ENCODE peak calls at places on chromosomes 5 and 9, in five cellular contexts. Q, X, L, I and C are unnamed samples.
A peak's percentile ranks its signal among the peaks of the same experiment; 100 is the strongest.

GRCh38 chr5:126490167-126490937 is 67.1 kb downstream of the GRAMD2B start:
- DNase-seq in Q (peak; percentile 75), X (no peak), L (no peak), I (no peak), C (no peak)

GRCh38 chr9:22036866-22037626 is 27.9 kb upstream of the CDKN2B start:
- DNase-seq in Q (no peak), X (no peak), L (no peak), I (no peak), C (no peak)

GRCh38 chr9:15142903-15143534 is 164.0 kb downstream of the TTC39B start:
- DNase-seq in Q (no peak), X (no peak), L (no peak), I (peak; percentile 20), C (no peak)

GRCh38 chr5:116478461-116478860 is 96.2 kb downstream of the SEMA6A start:
- DNase-seq in Q (no peak), X (no peak), L (no peak), I (no peak), C (no peak)

GRCh38 chr5:96509313-96509712 is 76.3 kb upstream of the PCSK1 start:
- DNase-seq in Q (no peak), X (no peak), L (no peak), I (no peak), C (no peak)

GRCh38 chr5:113166710-113167366 is 190.2 kb downstream of the DCP2 start:
- DNase-seq in Q (no peak), X (no peak), L (no peak), I (no peak), C (no peak)

GRCh38 chr9:134605969-134606363 is 35.6 kb upstream of the COL5A1 start:
- DNase-seq in Q (no peak), X (no peak), L (no peak), I (no peak), C (no peak)

GRCh38 chr5:74275204-74275992 is 365.1 kb downstream of the ENC1 start:
- DNase-seq in Q (no peak), X (no peak), L (no peak), I (no peak), C (no peak)

GRCh38 chr5:142844881-142845280 is 74.7 kb downstream of the ARHGAP26 start:
- DNase-seq in Q (no peak), X (no peak), L (no peak), I (no peak), C (no peak)

GRCh38 chr5:172910828-172911627 is 48.2 kb upstream of the RPL26L1 start:
- DNase-seq in Q (peak; percentile 95), X (no peak), L (peak; percentile 98), I (no peak), C (peak; percentile 71)

GRCh38 chr9:91208837-91209236 is 152.9 kb downstream of the AUH start:
- DNase-seq in Q (no peak), X (no peak), L (no peak), I (no peak), C (peak; percentile 17)

GRCh38 chr5:89213584-89213983 is 330.6 kb upstream of the MEF2C start:
- DNase-seq in Q (no peak), X (no peak), L (peak; percentile 29), I (no peak), C (no peak)

GRCh38 chr5:72228957-72229356 is 91.1 kb downstream of the MRPS27 start:
- DNase-seq in Q (no peak), X (no peak), L (no peak), I (no peak), C (no peak)

GRCh38 chr5:115194671-115195070 is 25.0 kb upstream of the TRIM36 start:
- DNase-seq in Q (no peak), X (no peak), L (no peak), I (no peak), C (no peak)

GRCh38 chr5:126650463-126650862 is 49.7 kb downstream of the PHAX start:
- DNase-seq in Q (no peak), X (no peak), L (no peak), I (no peak), C (no peak)

GRCh38 chr5:102753889-102754498 is 1.1 kb upstream of the PAM start:
- DNase-seq in Q (no peak), X (no peak), L (peak; percentile 15), I (no peak), C (peak; percentile 13)

GRCh38 chr9:108479989-108480652 is 375.7 kb downstream of the ACTL7B start:
- DNase-seq in Q (no peak), X (no peak), L (no peak), I (no peak), C (no peak)

GRCh38 chr5:89289604-89290003 is 406.6 kb upstream of the MEF2C start:
- DNase-seq in Q (no peak), X (no peak), L (no peak), I (no peak), C (no peak)

GRCh38 chr5:17400724-17401508 is 97.1 kb upstream of the TAF11L2 start:
- DNase-seq in Q (no peak), X (no peak), L (no peak), I (no peak), C (no peak)

GRCh38 chr5:72531496-72532190 is 24.4 kb upstream of the ZNF366 start:
- DNase-seq in Q (no peak), X (no peak), L (no peak), I (no peak), C (no peak)

GRCh38 chr5:142743677-142744441 is 26.3 kb upstream of the ARHGAP26 start:
- DNase-seq in Q (no peak), X (no peak), L (no peak), I (no peak), C (no peak)

GRCh38 chr5:40875958-40876357 is 33.3 kb upstream of the C7 start:
- DNase-seq in Q (no peak), X (no peak), L (no peak), I (no peak), C (no peak)

GRCh38 chr5:308672-309271 is 12.7 kb upstream of the AHRR start:
- DNase-seq in Q (no peak), X (no peak), L (peak; percentile 41), I (no peak), C (no peak)

GRCh38 chr5:72154076-72154756 is 46.9 kb downstream of the MAP1B start:
- DNase-seq in Q (no peak), X (no peak), L (no peak), I (no peak), C (no peak)

GRCh38 chr5:73940747-73941146 is 314.8 kb downstream of the ARHGEF28 start:
- DNase-seq in Q (no peak), X (no peak), L (no peak), I (no peak), C (no peak)

GRCh38 chr9:13358128-13358527 is 78.6 kb upstream of the MPDZ start:
- DNase-seq in Q (no peak), X (no peak), L (no peak), I (no peak), C (no peak)

GRCh38 chr5:151132959-151133358 is 24.6 kb downstream of the ANXA6 start:
- DNase-seq in Q (no peak), X (no peak), L (no peak), I (no peak), C (no peak)

GRCh38 chr5:4017076-4017803 is 421.6 kb downstream of the IRX1 start:
- DNase-seq in Q (no peak), X (no peak), L (no peak), I (peak; percentile 39), C (no peak)

GRCh38 chr5:4015709-4016108 is 420.1 kb downstream of the IRX1 start:
- DNase-seq in Q (no peak), X (no peak), L (no peak), I (peak; percentile 90), C (no peak)

GRCh38 chr5:4007001-4007400 is 411.4 kb downstream of the IRX1 start:
- DNase-seq in Q (no peak), X (no peak), L (no peak), I (no peak), C (no peak)

DNA sequence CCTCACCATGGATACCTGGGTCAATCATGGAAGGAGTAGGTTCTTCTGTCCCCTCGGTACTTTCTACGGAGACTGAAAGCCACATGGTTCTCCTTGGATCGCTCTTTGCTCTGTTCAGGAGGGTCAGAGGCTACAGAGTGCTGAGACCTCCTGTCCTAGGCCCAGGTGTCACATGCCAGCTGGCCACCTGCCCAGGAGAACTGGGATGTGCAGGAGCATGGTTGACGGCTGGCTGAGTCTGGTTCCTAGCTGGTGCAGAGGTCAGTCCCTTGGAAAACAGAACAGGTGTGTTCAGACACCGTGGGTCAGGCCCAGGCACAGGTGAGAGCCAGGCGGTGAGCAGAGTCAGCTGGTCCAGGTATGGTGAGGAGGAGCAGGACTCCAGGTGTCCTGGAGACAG is 416.3 kb downstream of the IRX1 start:
- DNase-seq in Q (no peak), X (no peak), L (no peak), I (no peak), C (no peak)
- H3K4me3 ChIP-seq in Q (no peak overlapping the region), X (no peak overlapping the region), L (no peak overlapping the region), I (no peak overlapping the region), C (no peak overlapping the region)

DNA sequence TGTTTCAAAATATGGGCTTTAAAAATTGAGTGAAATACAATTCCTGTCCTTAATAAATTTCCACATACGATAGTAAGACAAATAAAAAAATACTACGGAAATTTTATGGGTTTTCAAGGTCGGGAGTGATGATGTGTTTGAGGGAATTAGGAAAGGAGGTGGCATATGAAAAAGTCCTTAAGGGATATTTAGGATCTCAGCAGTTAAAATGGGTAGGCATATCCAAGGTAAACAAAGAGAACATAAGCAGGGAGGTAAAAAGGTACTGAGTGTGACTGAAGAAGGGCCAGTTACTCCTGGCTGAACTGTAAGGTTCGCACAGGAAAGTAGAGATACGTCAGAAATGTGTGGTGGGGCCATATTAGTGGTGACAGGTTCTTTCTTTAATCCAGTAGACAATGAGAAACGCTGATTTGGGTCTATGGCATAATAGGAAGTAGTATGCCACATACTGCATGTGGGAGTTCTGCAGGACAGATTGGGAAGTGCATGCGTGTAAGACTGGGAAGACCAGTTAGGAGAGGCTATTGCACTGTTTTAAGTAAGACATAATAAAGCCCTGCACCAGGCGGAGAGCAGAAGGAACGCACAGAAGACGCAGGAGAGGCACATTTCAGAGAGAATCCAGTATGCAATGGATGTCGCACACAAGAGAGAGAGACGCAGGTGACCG is 932 bp upstream of the HMGCR start:
- DNase-seq in Q (peak; percentile 61), X (no peak), L (peak; percentile 71), I (peak; percentile 42), C (no peak)
- TF ChIP-seq CTCF in Q (peak; percentile 64), X (no peak), L (peak; percentile 25), I (no peak), C (no peak)

DNA sequence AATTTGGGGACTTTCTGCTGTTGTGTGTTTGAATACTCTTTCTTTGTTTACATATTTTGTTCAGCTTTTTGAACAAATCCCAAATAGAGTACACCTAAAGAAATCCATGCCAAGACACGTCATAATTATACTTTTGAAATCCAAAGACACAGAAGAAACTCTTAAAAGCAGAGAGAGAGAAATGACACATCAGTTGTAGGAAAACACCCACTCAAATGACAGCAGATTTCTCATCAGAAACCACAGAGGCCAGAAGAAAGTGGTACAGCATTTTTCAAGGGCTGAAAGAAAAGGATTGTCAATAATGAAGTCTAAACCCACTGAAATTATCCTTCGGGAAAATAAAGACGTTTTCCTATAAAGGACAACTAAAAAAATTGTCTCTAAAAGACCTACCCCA is 378.6 kb downstream of the GADD45G start:
- DNase-seq in Q (no peak), X (no peak), L (no peak), I (no peak), C (no peak)
- H3K4me3 ChIP-seq in Q (no peak overlapping the region), X (no peak overlapping the region), L (no peak overlapping the region), I (no peak overlapping the region), C (no peak overlapping the region)

DNA sequence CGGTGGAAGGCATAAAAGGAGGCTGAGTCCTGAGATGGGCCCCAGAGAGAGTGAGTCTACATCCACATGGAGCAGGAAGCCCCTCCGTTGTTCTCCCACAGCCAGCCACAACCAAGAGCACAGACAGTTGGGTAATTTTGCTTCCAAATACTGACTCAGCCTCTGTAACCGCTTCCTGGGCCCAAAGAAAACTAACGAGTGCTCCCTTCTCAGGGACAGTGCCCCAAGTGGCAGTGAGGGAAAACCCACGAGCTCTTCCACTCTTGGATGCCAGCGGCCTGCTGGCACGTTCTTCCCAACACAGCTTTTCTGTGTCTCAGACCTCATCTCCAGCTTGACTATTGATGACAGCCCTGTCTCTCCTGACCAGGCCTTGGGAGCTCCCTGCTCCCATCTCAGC is 207.6 kb downstream of the FSTL4 start:
- DNase-seq in Q (no peak), X (no peak), L (no peak), I (no peak), C (no peak)
- TF ChIP-seq CTCF in Q (no peak), X (no peak), L (no peak), I (no peak), C (peak; percentile 17)